ENCODE peak calls at places on chromosomes 7 and 10, in four cellular contexts. R is fibroblast of mammary gland, X is transverse colon, Z is choroid plexus epithelial cell. C is an unnamed sample.

GRCh38 chr10:49284356-49284755 is 14.6 kb upstream of the C10orf71 start:
- DNase-seq in R (no peak), X (no peak), Z (no peak), C (no peak)

GRCh38 chr7:37916017-37916672 is 472 bp downstream of the SFRP4 start:
- DNase-seq in R (no peak), X (peak), Z (no peak), C (no peak)

GRCh38 chr7:101397243-101397642 is 34.6 kb downstream of the COL26A1 start:
- DNase-seq in R (no peak), X (no peak), Z (no peak), C (no peak)

GRCh38 chr10:13707156-13707881 is 120.6 kb downstream of the PRPF18 start:
- DNase-seq in R (peak), X (peak), Z (peak), C (peak)

GRCh38 chr7:158001621-158002320 is 585.9 kb downstream of the PTPRN2 start:
- DNase-seq in R (no peak), X (no peak), Z (no peak), C (no peak)

GRCh38 chr10:103783686-103784085 is 71.7 kb downstream of the SH3PXD2A start:
- DNase-seq in R (peak), X (no peak), Z (no peak), C (no peak)

GRCh38 chr7:55210176-55210575 is 155.0 kb upstream of the LANCL2 start:
- DNase-seq in R (no peak), X (no peak), Z (no peak), C (no peak)

GRCh38 chr7:93146036-93146435 is 2.1 kb downstream of the SAMD9L start:
- DNase-seq in R (no peak), X (no peak), Z (no peak), C (no peak)

GRCh38 chr10:11870900-11871407 is 47.8 kb downstream of the PROSER2 start:
- DNase-seq in R (no peak), X (no peak), Z (no peak), C (no peak)

GRCh38 chr7:98171449-98171848 is 39.8 kb upstream of the BHLHA15 start:
- DNase-seq in R (no peak), X (no peak), Z (no peak), C (no peak)

GRCh38 chr10:35754489-35754888 is 112.4 kb upstream of the FZD8 start:
- DNase-seq in R (no peak), X (no peak), Z (no peak), C (no peak)

GRCh38 chr10:17188644-17189172 is 12.8 kb downstream of the TRDMT1 start:
- DNase-seq in R (no peak), X (no peak), Z (no peak), C (no peak)

GRCh38 chr10:132037676-132037975 is 28.1 kb upstream of the JAKMIP3 start:
- DNase-seq in R (no peak), X (no peak), Z (no peak), C (no peak)

GRCh38 chr10:96377816-96378294 is 19.1 kb upstream of the OPALIN start:
- DNase-seq in R (peak), X (peak), Z (peak), C (peak)
- TF ChIP-seq CTCF in R (no peak), X (no peak), Z (no peak), C (no peak)

GRCh38 chr7:44484482-44485313 is 5.8 kb downstream of the NUDCD3 start:
- DNase-seq in R (no peak), X (no peak), Z (no peak), C (peak)

GRCh38 chr7:44489955-44490350 is 505 bp downstream of the NUDCD3 start:
- DNase-seq in R (peak), X (peak), Z (no peak), C (peak)

GRCh38 chr7:44488955-44489354 is 1.5 kb downstream of the NUDCD3 start:
- DNase-seq in R (no peak), X (no peak), Z (no peak), C (no peak)

GRCh38 chr7:44486001-44486400 is 4.5 kb downstream of the NUDCD3 start:
- DNase-seq in R (no peak), X (no peak), Z (no peak), C (no peak)

DNA sequence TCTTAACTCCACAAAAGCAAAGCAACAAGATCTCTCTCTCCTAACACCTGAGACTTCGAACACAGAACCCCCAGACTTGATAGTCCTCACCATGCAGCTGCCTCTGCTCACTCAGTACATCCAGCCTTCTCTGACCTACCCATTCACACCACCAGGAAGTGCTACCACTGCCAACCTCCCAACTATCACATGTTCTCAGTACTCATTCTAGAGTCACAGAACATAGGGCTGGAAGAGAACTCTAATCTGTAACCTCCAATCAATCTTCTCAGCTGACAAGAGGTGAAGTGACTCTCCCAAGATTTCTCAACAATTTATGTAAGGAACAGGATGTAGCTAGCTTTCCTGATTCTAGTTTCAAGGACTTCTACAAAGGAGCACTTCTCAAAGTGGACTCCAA is 3.8 kb downstream of the NUDCD3 start:
- DNase-seq in R (peak), X (no peak), Z (peak), C (peak)
- TF ChIP-seq CTCF in R (peak), X (no peak), Z (no peak), C (peak)

GRCh38 chr7:110283056-110283455 is 807.9 kb upstream of the LRRN3 start:
- DNase-seq in R (no peak), X (no peak), Z (no peak), C (no peak)
- TF ChIP-seq CTCF in R (no peak), X (no peak), Z (no peak), C (no peak)

DNA sequence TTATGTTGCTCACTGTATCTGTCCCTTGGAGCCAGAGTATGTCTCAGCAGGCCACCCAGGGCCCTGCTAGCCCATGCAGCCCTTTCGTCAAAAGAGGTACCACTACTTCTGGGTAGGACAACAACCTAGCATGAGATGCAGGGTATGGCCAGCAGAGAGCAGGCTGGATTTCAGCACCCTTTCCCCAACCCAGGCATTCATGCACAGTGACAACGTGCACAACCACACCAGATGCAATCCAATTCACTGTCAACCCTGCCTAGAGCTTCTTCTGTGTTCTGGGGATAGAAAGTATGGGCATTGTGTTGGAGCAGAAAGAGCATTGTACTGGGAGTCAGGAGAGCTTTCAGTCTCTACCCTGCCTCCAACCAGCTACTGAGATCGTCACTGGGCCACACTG is 37.9 kb downstream of the JAZF1 start:
- DNase-seq in R (no peak), X (no peak), Z (no peak), C (no peak)
- TF ChIP-seq CTCF in R (no peak), X (no peak), Z (peak), C (no peak)

GRCh38 chr7:143002106-143002505 is 24.8 kb downstream of the OR9A2 start:
- DNase-seq in R (peak), X (no peak), Z (peak), C (peak)
- TF ChIP-seq CTCF in R (peak), X (no peak), Z (peak), C (peak)

GRCh38 chr10:86293323-86293840 is 73.2 kb downstream of the GRID1 start:
- DNase-seq in R (no peak), X (no peak), Z (no peak), C (no peak)

GRCh38 chr10:86290933-86291615 is 75.5 kb downstream of the GRID1 start:
- DNase-seq in R (no peak), X (no peak), Z (no peak), C (no peak)

GRCh38 chr10:86292462-86293322 is 73.9 kb downstream of the GRID1 start:
- DNase-seq in R (no peak), X (no peak), Z (no peak), C (no peak)

GRCh38 chr10:86289577-86289868 is 77.1 kb downstream of the GRID1 start:
- DNase-seq in R (no peak), X (no peak), Z (no peak), C (no peak)

DNA sequence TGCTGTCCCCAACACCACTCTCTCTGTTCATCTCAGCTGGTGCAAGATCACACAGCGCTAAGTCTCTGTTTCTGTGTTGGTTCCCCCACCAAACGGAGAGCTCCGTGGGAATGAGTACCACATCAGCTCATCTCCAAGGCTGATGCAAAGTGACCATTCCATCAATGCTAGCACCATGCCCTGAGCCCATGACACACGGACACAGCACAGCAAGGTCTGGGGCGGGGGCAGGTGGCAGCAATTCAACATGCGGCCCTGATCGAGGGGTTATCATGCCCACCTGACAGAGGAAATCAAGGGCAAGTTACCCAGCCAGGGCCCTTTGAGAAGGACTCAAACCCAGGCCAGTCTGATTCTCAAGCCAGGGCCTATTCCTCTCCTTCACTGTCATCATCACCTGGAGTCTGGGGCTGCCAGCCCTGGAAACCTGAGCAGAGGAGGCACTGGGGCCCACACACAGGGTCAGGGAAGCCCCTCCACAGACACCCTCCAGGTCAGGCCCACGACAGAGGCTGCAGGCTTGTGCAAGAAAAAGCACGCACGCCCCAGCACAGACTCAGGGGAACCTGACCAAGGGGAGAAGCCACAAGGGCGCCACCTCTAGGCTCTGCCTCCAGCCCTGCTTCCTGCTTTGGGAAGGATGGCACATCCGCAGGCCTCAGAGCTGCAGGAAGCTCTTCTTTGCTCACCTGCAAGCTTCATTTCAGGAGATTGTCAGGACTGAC is 74.8 kb downstream of the GRID1 start:
- DNase-seq in R (no peak), X (no peak), Z (no peak), C (no peak)
- TF ChIP-seq CTCF in R (no peak), X (no peak), Z (no peak), C (no peak)

DNA sequence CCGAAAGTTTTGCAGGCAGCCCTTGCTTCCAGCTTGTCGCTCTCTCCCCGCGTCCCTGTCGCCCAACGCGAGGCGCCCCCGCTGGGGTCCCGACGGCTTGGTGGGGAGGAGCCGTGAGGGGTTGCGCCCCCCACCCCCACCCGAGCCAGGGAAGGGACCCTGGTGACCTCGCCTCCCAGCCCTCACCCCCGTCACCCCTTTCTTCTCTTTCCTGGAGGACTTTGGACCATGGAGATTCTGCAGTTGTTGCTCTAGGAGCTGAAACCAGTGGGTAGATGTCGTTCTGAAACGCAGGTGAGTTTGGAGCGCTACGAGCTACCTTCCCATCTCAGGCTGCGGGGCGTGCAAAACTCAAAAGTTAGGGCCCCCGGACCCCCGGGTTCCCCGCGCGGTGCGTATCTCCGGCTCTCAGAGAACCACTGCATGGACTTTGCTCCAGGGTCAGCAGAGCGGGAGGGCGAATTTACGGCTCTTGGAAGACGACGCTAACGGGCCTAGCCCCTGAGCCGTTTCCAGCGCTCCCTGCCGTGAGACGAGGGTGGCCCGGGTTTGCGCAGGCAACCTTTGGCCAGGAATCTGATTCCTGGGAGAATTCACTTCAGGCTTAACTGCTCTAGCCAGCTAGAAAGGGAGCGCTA is 684 bp upstream of the ATXN7L1 start:
- DNase-seq in R (peak), X (peak), Z (peak), C (peak)
- TF ChIP-seq CTCF in R (peak), X (no peak), Z (peak), C (peak)

C was measured in cardiac fibroblast.